ENCODE peak calls at places on chromosomes 7 and 10, in seven cellular contexts. N, M, Q, A, I, B and W are unnamed samples.

GRCh38 chr7:26919906-26920530 is 55.6 kb upstream of the SKAP2 start:
- DNase-seq in N (no peak), M (no peak), Q (no peak), A (no peak), I (no peak), B (no peak), W (no peak)

GRCh38 chr7:152931583-152931982 is 172.0 kb downstream of the ACTR3B start:
- DNase-seq in N (no peak), M (no peak), Q (no peak), A (no peak), I (no peak), B (no peak), W (no peak)

GRCh38 chr7:45242698-45243097 is 85.1 kb downstream of the RAMP3 start:
- DNase-seq in N (no peak), M (no peak), Q (no peak), A (no peak), I (no peak), B (no peak), W (no peak)

GRCh38 chr10:48671914-48672595 is 12.6 kb upstream of the WDFY4 start:
- DNase-seq in N (no peak), M (no peak), Q (peak; percentile 63), A (no peak), I (no peak), B (no peak), W (no peak)

GRCh38 chr7:83704564-83704963 is 55.6 kb upstream of the SEMA3E start:
- DNase-seq in N (no peak), M (no peak), Q (no peak), A (no peak), I (peak; percentile 54), B (no peak), W (no peak)

GRCh38 chr7:108016841-108017775 is 14.1 kb upstream of the LAMB1 start:
- DNase-seq in N (peak; percentile 38), M (peak; percentile 55), Q (no peak), A (no peak), I (peak; percentile 48), B (no peak), W (peak; percentile 59)

GRCh38 chr10:14839305-14839695 is 1.2 kb downstream of the HSPA14 start:
- DNase-seq in N (peak; percentile 29), M (peak; percentile 43), Q (peak; percentile 30), A (no peak), I (peak; percentile 18), B (peak; percentile 18), W (peak; percentile 14)

GRCh38 chr7:155456772-155457543 is 971 bp upstream of the EN2 start:
- DNase-seq in N (peak; percentile 82), M (peak; percentile 52), Q (peak; percentile 56), A (peak; percentile 35), I (peak; percentile 56), B (peak; percentile 86), W (peak; percentile 83)

GRCh38 chr10:88088441-88089340 is 225.3 kb downstream of the PTEN start:
- DNase-seq in N (no peak), M (no peak), Q (no peak), A (no peak), I (no peak), B (no peak), W (no peak)

GRCh38 chr7:150943453-150943814 is 34.7 kb downstream of the KCNH2 start:
- DNase-seq in N (no peak), M (no peak), Q (no peak), A (no peak), I (no peak), B (no peak), W (no peak)

GRCh38 chr7:80288175-80289122 is 153.8 kb downstream of the GNAI1 start:
- DNase-seq in N (no peak), M (no peak), Q (no peak), A (no peak), I (peak; percentile 24), B (no peak), W (peak; percentile 41)

GRCh38 chr7:64997927-64998391 is 7.1 kb upstream of the ZNF117 start:
- DNase-seq in N (no peak), M (no peak), Q (no peak), A (no peak), I (no peak), B (no peak), W (no peak)

GRCh38 chr7:1977059-1977875 is 255.5 kb downstream of the MAD1L1 start:
- DNase-seq in N (no peak), M (no peak), Q (no peak), A (no peak), I (no peak), B (no peak), W (no peak)

GRCh38 chr7:6564091-6564770 is 13.0 kb upstream of the GRID2IP start:
- DNase-seq in N (no peak), M (no peak), Q (no peak), A (no peak), I (no peak), B (no peak), W (no peak)

DNA sequence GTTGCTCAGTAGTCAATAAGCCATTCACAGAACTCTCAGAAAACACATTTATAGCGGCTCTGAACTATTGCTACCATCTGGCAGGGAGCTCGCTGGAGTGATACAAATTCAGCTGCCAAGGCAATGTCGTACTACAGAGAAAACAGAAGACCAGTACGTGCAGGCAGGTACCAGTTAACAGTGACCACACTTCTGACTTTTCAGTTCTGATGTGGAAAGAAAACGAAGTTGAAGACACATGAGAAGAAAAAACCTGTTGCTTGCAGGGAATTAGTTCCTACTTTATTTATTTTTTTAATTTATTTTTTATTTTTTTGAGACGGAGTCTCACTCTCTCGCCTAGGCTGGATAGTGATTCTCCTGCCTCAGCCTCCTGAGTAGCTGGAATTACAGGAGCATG is 73.7 kb upstream of the ATP6V0A4 start:
- DNase-seq in N (no peak), M (no peak), Q (no peak), A (no peak), I (no peak), B (no peak), W (no peak)
- H3K4me1 ChIP-seq in N (no peaks in the 10 kb centered on the region), M (no peaks in the 10 kb centered on the region), Q (no peaks in the 10 kb centered on the region), A (no peaks in the 10 kb centered on the region), I (no peaks in the 10 kb centered on the region), B (peaks cover 10% of the 10 kb centered on the region), W (no peaks in the 10 kb centered on the region)

GRCh38 chr10:116253716-116254115 is 19.3 kb downstream of the GFRA1 start:
- DNase-seq in N (no peak), M (no peak), Q (no peak), A (no peak), I (peak; percentile 60), B (no peak), W (no peak)
- H3K4me1 ChIP-seq in N (no peaks in the 10 kb centered on the region), M (no peaks in the 10 kb centered on the region), Q (no peaks in the 10 kb centered on the region), A (peaks cover 35% of the 10 kb centered on the region), I (peaks cover 25% of the 10 kb centered on the region), B (no peaks in the 10 kb centered on the region), W (no peaks in the 10 kb centered on the region)

DNA sequence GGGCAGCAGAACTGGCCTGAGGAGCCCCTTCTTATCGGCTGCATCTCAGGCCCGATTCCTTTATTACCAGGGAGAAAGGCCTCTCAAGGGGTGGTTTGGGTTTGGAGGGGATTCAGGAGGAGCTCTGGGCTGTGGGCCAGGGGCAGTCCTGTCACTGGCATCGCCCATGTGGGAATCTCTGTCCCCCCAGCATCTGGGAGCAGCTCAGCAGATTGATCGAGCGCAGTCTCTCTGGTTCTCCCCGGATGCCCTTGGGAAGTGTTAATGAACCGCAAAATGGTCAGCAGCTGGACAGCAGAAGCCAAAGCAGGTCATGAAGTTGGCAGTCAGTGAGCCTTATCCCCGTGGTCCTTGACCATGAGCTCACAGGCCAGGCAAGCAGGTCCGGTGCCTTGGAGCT is 104.4 kb upstream of the ANLN start:
- DNase-seq in N (no peak), M (no peak), Q (no peak), A (no peak), I (no peak), B (no peak), W (no peak)
- H3K4me1 ChIP-seq in N (peaks cover 18% of the 10 kb centered on the region), M (peaks cover 10% of the 10 kb centered on the region), Q (peaks cover 41% of the 10 kb centered on the region), A (peaks cover 50% of the 10 kb centered on the region), I (peaks cover 15% of the 10 kb centered on the region), B (peaks cover 18% of the 10 kb centered on the region), W (peaks cover 21% of the 10 kb centered on the region)

DNA sequence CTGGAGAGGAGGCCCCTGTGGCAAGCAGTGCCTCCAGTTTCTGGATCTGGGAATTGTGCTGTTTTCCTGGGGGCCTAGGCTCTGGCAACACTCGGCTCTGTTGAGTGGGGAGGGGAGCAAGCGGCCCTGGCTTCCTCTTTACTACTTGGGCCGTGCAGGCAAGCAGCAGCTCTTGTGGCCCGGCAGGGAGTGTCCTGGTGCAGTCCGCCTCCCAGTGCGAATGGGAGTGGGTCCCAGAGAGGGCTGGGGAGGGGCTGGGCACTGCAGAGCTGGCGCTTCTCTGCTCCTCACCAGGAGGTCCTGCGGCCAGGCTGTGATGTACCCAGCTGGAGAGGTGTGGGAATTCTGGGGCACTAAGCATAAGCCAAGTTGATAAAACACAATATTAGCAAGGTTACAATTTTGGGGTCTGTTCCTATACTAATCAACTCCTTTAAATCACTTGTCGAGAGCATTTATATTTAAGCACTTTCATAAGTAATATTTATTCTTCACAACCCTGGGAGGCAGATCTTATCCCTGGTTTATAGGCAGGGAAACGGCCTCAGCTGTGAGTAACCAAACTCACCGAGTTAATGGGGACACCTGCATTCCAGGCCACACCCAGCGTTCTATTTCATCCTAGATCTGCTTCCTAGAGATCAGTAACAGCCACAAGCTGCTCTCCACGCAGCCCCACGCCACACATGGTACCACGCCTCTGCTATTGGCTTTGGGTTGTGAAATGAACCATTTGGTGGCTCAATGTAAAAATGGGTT is 183.4 kb upstream of the PLXNA4 start:
- DNase-seq in N (no peak), M (no peak), Q (no peak), A (no peak), I (no peak), B (no peak), W (no peak)
- H3K4me1 ChIP-seq in N (no peaks in the 10 kb centered on the region), M (no peaks in the 10 kb centered on the region), Q (no peaks in the 10 kb centered on the region), A (no peaks in the 10 kb centered on the region), I (peaks cover 24% of the 10 kb centered on the region), B (no peaks in the 10 kb centered on the region), W (no peaks in the 10 kb centered on the region)

GRCh38 chr10:114520453-114520852 is 116.2 kb upstream of the AFAP1L2 start:
- DNase-seq in N (peak; percentile 53), M (peak; percentile 81), Q (no peak), A (no peak), I (peak; percentile 63), B (no peak), W (peak; percentile 16)
- H3K4me1 ChIP-seq in N (peaks cover 47% of the 10 kb centered on the region), M (peaks cover 25% of the 10 kb centered on the region), Q (peaks cover 47% of the 10 kb centered on the region), A (peaks cover 67% of the 10 kb centered on the region), I (peaks cover 36% of the 10 kb centered on the region), B (peaks cover 80% of the 10 kb centered on the region), W (peaks cover 14% of the 10 kb centered on the region)